ENCODE peak calls at places on chromosomes 6 and 20, in eight cellular contexts. Z, H, O, W, P, X, K and U are unnamed samples.

GRCh38 chr6:72624557-72625160 is 2.8 kb downstream of the KCNQ5 start:
- DNase-seq in Z (peak), H (peak), O (no peak), P (no peak), K (no peak), X (no peak), W (no peak), U (no peak)

GRCh38 chr6:43467752-43468151 is 9.6 kb upstream of the TJAP1 start:
- DNase-seq in Z (no peak), H (no peak), P (no peak), W (no peak), K (no peak), X (no peak), O (no peak), U (no peak)

GRCh38 chr20:57090590-57091560 is 175.6 kb downstream of the BMP7 start:
- DNase-seq in P (no peak), O (no peak), Z (no peak), H (no peak), W (no peak), X (no peak), K (no peak), U (peak)

GRCh38 chr6:84764332-84765049 is at the start of gene TBX18:
- DNase-seq in X (peak), W (peak), H (peak), O (no peak), P (peak), K (no peak), Z (no peak), U (peak)

GRCh38 chr6:55758156-55758942 is 117.0 kb downstream of the BMP5 start:
- DNase-seq in Z (no peak), O (no peak), P (peak), H (peak), W (no peak), X (peak), K (no peak), U (no peak)

GRCh38 chr6:7991992-7992815 is 72.0 kb downstream of the BLOC1S5 start:
- DNase-seq in P (peak), H (peak), K (no peak), X (peak), Z (no peak), O (no peak), W (no peak), U (no peak)

GRCh38 chr6:43990627-43991619 is 136.3 kb downstream of the MRPL14 start:
- DNase-seq in Z (no peak), X (peak), W (no peak), K (no peak), H (peak), O (no peak), P (no peak), U (no peak)

GRCh38 chr6:113734886-113735481 is 122.2 kb upstream of the MARCKS start:
- DNase-seq in W (no peak), H (peak), K (no peak), X (peak), Z (no peak), P (no peak), O (no peak), U (no peak)

GRCh38 chr6:161064915-161065314 is 73.3 kb downstream of the MAP3K4 start:
- DNase-seq in W (no peak), K (no peak), X (no peak), O (no peak), Z (no peak), H (no peak), P (no peak), U (no peak)

GRCh38 chr6:147449405-147450161 is 58.9 kb upstream of the SAMD5 start:
- DNase-seq in W (no peak), H (no peak), X (no peak), O (no peak), P (no peak), Z (no peak), K (no peak), U (no peak)

GRCh38 chr6:163525926-163526325 is 111.4 kb downstream of the QKI start:
- DNase-seq in Z (no peak), P (no peak), H (peak), W (no peak), O (no peak), K (no peak), X (no peak), U (no peak)

GRCh38 chr20:6828794-6829423 is 61.4 kb downstream of the BMP2 start:
- DNase-seq in K (no peak), W (peak), O (no peak), P (peak), H (peak), X (peak), Z (no peak), U (no peak)

GRCh38 chr6:137271245-137272183 is 52.3 kb upstream of the IFNGR1 start:
- DNase-seq in X (peak), K (no peak), W (no peak), H (peak), P (no peak), O (no peak), Z (peak), U (no peak)

GRCh38 chr6:90715093-90715655 is 128.3 kb upstream of the MAP3K7 start:
- DNase-seq in P (no peak), X (peak), H (peak), K (no peak), O (no peak), Z (no peak), W (no peak), U (no peak)

GRCh38 chr6:112743343-112743742 is 396.2 kb downstream of the RFPL4B start:
- DNase-seq in X (no peak), Z (no peak), W (no peak), H (no peak), K (no peak), P (no peak), O (no peak), U (no peak)

GRCh38 chr6:68192988-68193387 is 442.1 kb upstream of the ADGRB3 start:
- DNase-seq in O (no peak), X (no peak), Z (no peak), K (no peak), W (no peak), H (no peak), P (no peak), U (no peak)

GRCh38 chr6:43119456-43119855 is 43.3 kb downstream of the PTK7 start:
- DNase-seq in K (no peak), O (no peak), Z (no peak), H (no peak), W (no peak), X (no peak), P (no peak), U (no peak)

GRCh38 chr6:86683132-86683908 is 254.0 kb upstream of the HTR1E start:
- DNase-seq in Z (no peak), P (no peak), X (no peak), O (no peak), H (no peak), K (no peak), W (no peak), U (no peak)